ENCODE peak calls at places on chromosome 7, in ten cellular contexts. A, Z, M, K, R, J, L, B, Y and I are unnamed samples.

GRCh38 chr7:66152538-66153191 is 38.0 kb downstream of the CRCP start:
- DNase-seq in A (no peak), Z (peak; percentile 34), M (no peak), K (no peak), R (no peak), J (peak; percentile 17), L (no peak), B (no peak), Y (no peak), I (peak; percentile 68)

GRCh38 chr7:127831312-127832212 is 179.6 kb downstream of the SND1 start:
- DNase-seq in A (no peak), Z (no peak), M (no peak), K (no peak), R (no peak), J (no peak), L (no peak), B (no peak), Y (no peak), I (peak; percentile 17)

GRCh38 chr7:21967500-21968099 is 21.9 kb upstream of the CDCA7L start:
- DNase-seq in A (no peak), Z (no peak), M (no peak), K (no peak), R (no peak), J (peak; percentile 11), L (no peak), B (no peak), Y (no peak), I (no peak)

GRCh38 chr7:12458520-12459131 is 55.0 kb upstream of the VWDE start:
- DNase-seq in A (no peak), Z (peak; percentile 25), M (no peak), K (peak; percentile 23), R (no peak), J (peak; percentile 28), L (peak; percentile 19), B (no peak), Y (peak; percentile 1), I (peak; percentile 21)

GRCh38 chr7:46054290-46054689 is 133.2 kb upstream of the IGFBP3 start:
- DNase-seq in A (no peak), Z (no peak), M (no peak), K (no peak), R (no peak), J (peak; percentile 11), L (no peak), B (no peak), Y (no peak), I (no peak)

GRCh38 chr7:68269410-68269809 is 1272.8 kb downstream of the TYW1 start:
- DNase-seq in A (no peak), Z (no peak), M (no peak), K (no peak), R (no peak), J (peak; percentile 94), L (no peak), B (no peak), Y (no peak), I (no peak)

GRCh38 chr7:66043681-66044497 is 31.7 kb upstream of the ASL start:
- DNase-seq in A (peak; percentile 87), Z (no peak), M (no peak), K (no peak), R (no peak), J (peak; percentile 41), L (no peak), B (peak; percentile 69), Y (no peak), I (no peak)

GRCh38 chr7:19749658-19750057 is 23.8 kb downstream of the TMEM196 start:
- DNase-seq in A (no peak), Z (no peak), M (no peak), K (no peak), R (no peak), J (peak; percentile 73), L (peak; percentile 51), B (no peak), Y (no peak), I (no peak)

GRCh38 chr7:137591444-137591843 is 247.9 kb upstream of the PTN start:
- DNase-seq in A (no peak), Z (peak; percentile 84), M (no peak), K (no peak), R (no peak), J (peak; percentile 80), L (peak; percentile 55), B (no peak), Y (no peak), I (no peak)

GRCh38 chr7:45071528-45071927 is 17.2 kb downstream of the NACAD start:
- DNase-seq in A (peak; percentile 35), Z (no peak), M (no peak), K (no peak), R (no peak), J (no peak), L (no peak), B (no peak), Y (no peak), I (no peak)

GRCh38 chr7:516606-517456 is 2.8 kb downstream of the PDGFA start:
- DNase-seq in A (no peak), Z (peak; percentile 80), M (no peak), K (no peak), R (peak; percentile 40), J (peak; percentile 84), L (peak; percentile 73), B (no peak), Y (no peak), I (no peak)

DNA sequence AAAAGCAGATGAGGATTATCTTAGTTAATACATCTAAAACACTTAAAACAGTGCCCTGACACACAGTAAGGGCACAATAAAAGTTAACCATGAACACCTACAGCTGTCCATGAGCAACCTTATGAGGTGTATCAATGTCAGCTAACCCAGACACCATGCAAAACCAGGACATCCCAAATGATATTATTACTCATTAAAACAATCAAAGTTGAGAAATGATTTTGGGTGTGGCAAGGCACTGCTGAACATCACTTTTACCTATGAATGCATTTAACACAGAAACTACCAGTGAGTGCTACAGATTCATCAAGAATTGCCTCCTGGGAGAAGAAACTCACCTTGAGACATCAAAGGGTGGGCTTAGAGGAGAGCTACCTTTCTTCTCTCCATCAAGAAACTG is 18.3 kb downstream of the IRF5 start:
- DNase-seq in A (no peak), Z (no peak), M (no peak), K (no peak), R (no peak), J (no peak), L (peak; percentile 57), B (no peak), Y (no peak), I (no peak)
- H3K36me3 ChIP-seq in A (peaks cover 80% of the 10 kb centered on the region), Z (peaks cover 29% of the 10 kb centered on the region), M (no peaks in the 10 kb centered on the region), K (peaks cover 32% of the 10 kb centered on the region), R (no peaks in the 10 kb centered on the region), J (peaks cover 5% of the 10 kb centered on the region), L (peaks cover 29% of the 10 kb centered on the region), B (peaks cover 88% of the 10 kb centered on the region), Y (peaks cover 77% of the 10 kb centered on the region), I (peaks cover 56% of the 10 kb centered on the region)

GRCh38 chr7:117810642-117811512 is 62.4 kb downstream of the CTTNBP2 start:
- DNase-seq in A (no peak), Z (peak; percentile 83), M (no peak), K (no peak), R (no peak), J (peak; percentile 79), L (no peak), B (no peak), Y (no peak), I (no peak)

GRCh38 chr7:117808910-117809705 is 64.1 kb downstream of the CTTNBP2 start:
- DNase-seq in A (no peak), Z (peak; percentile 51), M (no peak), K (no peak), R (no peak), J (peak; percentile 86), L (no peak), B (no peak), Y (no peak), I (no peak)

GRCh38 chr7:117808273-117808868 is 64.9 kb downstream of the CTTNBP2 start:
- DNase-seq in A (no peak), Z (no peak), M (no peak), K (no peak), R (peak; percentile 38), J (peak; percentile 87), L (no peak), B (no peak), Y (no peak), I (peak; percentile 63)

GRCh38 chr7:117809958-117810357 is 63.3 kb downstream of the CTTNBP2 start:
- DNase-seq in A (no peak), Z (peak; percentile 4), M (no peak), K (no peak), R (no peak), J (peak; percentile 36), L (no peak), B (no peak), Y (no peak), I (no peak)

GRCh38 chr7:117811696-117812095 is 61.5 kb downstream of the CTTNBP2 start:
- DNase-seq in A (no peak), Z (no peak), M (no peak), K (no peak), R (no peak), J (no peak), L (no peak), B (no peak), Y (no peak), I (no peak)
- H3K4me1 ChIP-seq in A (no peaks in the 10 kb centered on the region), Z (peaks cover 15% of the 10 kb centered on the region), M (peaks cover 25% of the 10 kb centered on the region), K (no peaks in the 10 kb centered on the region), R (no peaks in the 10 kb centered on the region), J (peaks cover 12% of the 10 kb centered on the region), L (no peaks in the 10 kb centered on the region), B (peaks cover 15% of the 10 kb centered on the region), Y (no peaks in the 10 kb centered on the region), I (peaks cover 10% of the 10 kb centered on the region)

GRCh38 chr7:30452278-30452930 is 26.2 kb downstream of the NOD1 start:
- DNase-seq in A (no peak), Z (no peak), M (no peak), K (no peak), R (no peak), J (no peak), L (no peak), B (peak; percentile 65), Y (no peak), I (no peak)

GRCh38 chr7:30451539-30452277 is 26.9 kb downstream of the NOD1 start:
- DNase-seq in A (no peak), Z (no peak), M (no peak), K (no peak), R (no peak), J (no peak), L (no peak), B (peak; percentile 57), Y (no peak), I (no peak)

GRCh38 chr7:30448461-30449189 is 30.0 kb downstream of the NOD1 start:
- DNase-seq in A (no peak), Z (no peak), M (no peak), K (no peak), R (no peak), J (no peak), L (no peak), B (no peak), Y (no peak), I (no peak)

GRCh38 chr7:30450983-30451497 is 27.5 kb downstream of the NOD1 start:
- DNase-seq in A (no peak), Z (no peak), M (no peak), K (no peak), R (no peak), J (no peak), L (no peak), B (peak; percentile 49), Y (no peak), I (no peak)

GRCh38 chr7:30450123-30450982 is 28.2 kb downstream of the NOD1 start:
- DNase-seq in A (no peak), Z (no peak), M (no peak), K (no peak), R (no peak), J (no peak), L (no peak), B (peak; percentile 9), Y (no peak), I (no peak)
- H3K36me3 ChIP-seq in A (peaks cover 69% of the 10 kb centered on the region), Z (peaks cover 38% of the 10 kb centered on the region), M (peaks cover 15% of the 10 kb centered on the region), K (no peaks in the 10 kb centered on the region), R (peaks cover 5% of the 10 kb centered on the region), J (peaks cover 10% of the 10 kb centered on the region), L (peaks cover 3% of the 10 kb centered on the region), B (peaks cover 64% of the 10 kb centered on the region), Y (peaks cover 70% of the 10 kb centered on the region), I (peaks cover 5% of the 10 kb centered on the region)

GRCh38 chr7:23012797-23013714 is 874 bp downstream of the HYCC1 start:
- DNase-seq in A (peak; percentile 91), Z (no peak), M (no peak), K (no peak), R (no peak), J (peak; percentile 28), L (no peak), B (peak; percentile 76), Y (peak; percentile 14), I (no peak)
- H3K4me1 ChIP-seq in A (peaks cover 10% of the 10 kb centered on the region), Z (peaks cover 7% of the 10 kb centered on the region), M (peaks cover 41% of the 10 kb centered on the region), K (peaks cover 6% of the 10 kb centered on the region), R (peaks cover 8% of the 10 kb centered on the region), J (peaks cover 3% of the 10 kb centered on the region), L (peaks cover 18% of the 10 kb centered on the region), B (peaks cover 25% of the 10 kb centered on the region), Y (peaks cover 46% of the 10 kb centered on the region), I (peaks cover 3% of the 10 kb centered on the region)